ENCODE peak calls at places on chromosomes 3 and 15, in four cellular contexts. C, S, I and M are unnamed samples.

GRCh38 chr3:135862361-135862760 is 103.2 kb upstream of the PPP2R3A start:
- DNase-seq in I (no peak), C (no peak), S (no peak), M (no peak)

GRCh38 chr15:31598620-31599019 is 272.0 kb downstream of the KLF13 start:
- DNase-seq in S (no peak), I (no peak), C (no peak), M (peak)

GRCh38 chr15:90286678-90287077 is 21.2 kb downstream of the NGRN start:
- DNase-seq in C (peak), S (no peak), I (no peak), M (no peak)

GRCh38 chr3:183490653-183491052 is 62.2 kb upstream of the MCF2L2 start:
- DNase-seq in I (no peak), S (no peak), C (no peak), M (no peak)

GRCh38 chr3:29668233-29668632 is 387.4 kb downstream of the RBMS3 start:
- DNase-seq in S (no peak), I (no peak), C (no peak), M (no peak)

GRCh38 chr15:74036271-74037170 is 42.0 kb downstream of the PML start:
- DNase-seq in I (no peak), S (peak), C (peak), M (peak)

GRCh38 chr3:17634964-17635363 is 107.5 kb downstream of the TBC1D5 start:
- DNase-seq in S (no peak), I (no peak), C (no peak), M (no peak)

GRCh38 chr15:62847900-62848489 is 194.6 kb upstream of the TPM1 start:
- DNase-seq in I (no peak), C (peak), S (peak), M (peak)

GRCh38 chr3:127787071-127787490 is 35.2 kb downstream of the MGLL start:
- DNase-seq in I (no peak), C (peak), S (no peak), M (no peak)

GRCh38 chr3:196711838-196712513 is at the start of the genes CEP19 and PIGX:
- DNase-seq in I (peak), C (peak), S (peak), M (peak)

GRCh38 chr3:159765025-159765859 is 223.4 kb upstream of the IL12A start:
- DNase-seq in S (no peak), I (no peak), C (peak), M (peak)

GRCh38 chr15:25931846-25932245 is 68.7 kb upstream of the ATP10A start:
- DNase-seq in S (no peak), C (no peak), I (no peak), M (no peak)

GRCh38 chr3:149216195-149216869 is 5.3 kb downstream of the CP start:
- DNase-seq in I (no peak), S (no peak), C (peak), M (no peak)

GRCh38 chr15:75929799-75930565 is 26.3 kb downstream of the FBXO22 start:
- DNase-seq in S (no peak), C (no peak), I (no peak), M (no peak)

GRCh38 chr3:100875239-100875638 is 118.0 kb downstream of the ABI3BP start:
- DNase-seq in S (no peak), I (no peak), C (peak), M (no peak)

GRCh38 chr3:108589998-108590323 is 439 bp downstream of the DZIP3 start:
- DNase-seq in I (no peak), C (no peak), S (no peak), M (no peak)
- TF ChIP-seq CTCF in I (no peak), C (no peak), S (no peak), M (no peak)

GRCh38 chr15:68373028-68373427 is 58.9 kb downstream of the ITGA11 start:
- DNase-seq in C (no peak), I (no peak), S (no peak), M (no peak)

GRCh38 chr15:68375716-68376220 is 56.2 kb downstream of the ITGA11 start:
- DNase-seq in I (no peak), S (no peak), C (no peak), M (no peak)

GRCh38 chr15:68376447-68377060 is 55.4 kb downstream of the ITGA11 start:
- DNase-seq in S (no peak), I (no peak), C (no peak), M (no peak)

GRCh38 chr15:68374346-68374745 is 57.6 kb downstream of the ITGA11 start:
- DNase-seq in I (no peak), C (no peak), S (no peak), M (no peak)

GRCh38 chr15:68375191-68375631 is 56.8 kb downstream of the ITGA11 start:
- DNase-seq in S (no peak), C (no peak), I (no peak), M (no peak)
- TF ChIP-seq USF1 in S (no peak), C (no peak), I (no peak), M (no peak)

GRCh38 chr3:125165189-125165947 is 47.2 kb downstream of the SLC12A8 start:
- DNase-seq in C (peak), S (no peak), I (no peak), M (peak)
- TF ChIP-seq CTCF in C (peak), S (peak), I (peak), M (peak)

GRCh38 chr15:42724276-42724675 is 12.7 kb downstream of the CDAN1 start:
- DNase-seq in S (no peak), C (peak), I (no peak), M (no peak)

GRCh38 chr15:42727740-42728355 is 9.1 kb downstream of the CDAN1 start:
- DNase-seq in I (no peak), S (no peak), C (peak), M (no peak)

GRCh38 chr15:42728562-42728961 is 8.4 kb downstream of the CDAN1 start:
- DNase-seq in C (peak), S (no peak), I (no peak), M (no peak)

GRCh38 chr15:42725331-42725903 is 11.5 kb downstream of the CDAN1 start:
- DNase-seq in I (no peak), C (no peak), S (no peak), M (no peak)

DNA sequence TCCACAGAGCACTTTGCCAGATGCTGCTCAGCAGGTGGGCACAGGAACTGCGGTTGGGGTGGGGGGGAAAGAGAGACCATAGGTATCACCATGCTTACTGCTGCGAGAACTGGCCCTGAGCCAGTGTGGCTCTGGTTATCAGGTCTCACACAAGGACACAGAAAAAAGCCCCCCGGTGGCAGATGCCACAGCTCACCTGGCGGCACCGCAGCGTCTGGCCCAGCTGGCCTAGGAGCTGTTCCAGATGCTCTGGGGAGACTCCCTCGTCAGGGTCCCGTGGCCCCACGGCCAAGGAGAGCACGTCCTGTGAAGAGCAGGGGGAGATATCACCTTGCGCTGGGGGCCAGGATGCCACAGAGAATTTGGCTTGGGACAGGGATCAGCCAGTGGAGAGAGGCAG is 10.8 kb downstream of the CDAN1 start:
- DNase-seq in C (peak), S (no peak), I (no peak), M (no peak)
- TF ChIP-seq USF1 in C (no peak), S (no peak), I (no peak), M (no peak)